ENCODE peak calls at places on chromosomes 1 and 21, in nine cellular contexts. One of them, this sample, is unnamed.
A peak's percentile ranks its signal among the peaks of the same experiment; 100 is the strongest.

GRCh38 chr1:67489643-67490042 is 59.4 kb upstream of the SERBP1 start:
- DNase-seq in KG1: no peak
- DNase-seq in kidney tubule cell: peak; percentile 25
- DNase-seq in fibroblast of lung: peak; percentile 36
- DNase-seq in HEK293T: peak; percentile 58
- DNase-seq in IMR-90: peak; percentile 15
- DNase-seq in BJ: no peak
- DNase-seq in pancreas: no peak
- DNase-seq in neural crest cell: no peak
- DNase-seq in this sample: no peak

GRCh38 chr1:29711582-29712274 is 475.4 kb downstream of the PTPRU start:
- DNase-seq in KG1: no peak
- DNase-seq in kidney tubule cell: peak; percentile 92
- DNase-seq in fibroblast of lung: peak; percentile 96
- DNase-seq in HEK293T: no peak
- DNase-seq in IMR-90: peak; percentile 78
- DNase-seq in BJ: no peak
- DNase-seq in pancreas: no peak
- DNase-seq in neural crest cell: no peak
- DNase-seq in this sample: no peak

GRCh38 chr1:54011316-54012007 is 6.5 kb downstream of the LDLRAD1 start:
- DNase-seq in KG1: no peak
- DNase-seq in kidney tubule cell: no peak
- DNase-seq in fibroblast of lung: no peak
- DNase-seq in HEK293T: no peak
- DNase-seq in IMR-90: no peak
- DNase-seq in BJ: no peak
- DNase-seq in pancreas: no peak
- DNase-seq in neural crest cell: no peak
- DNase-seq in this sample: no peak

GRCh38 chr1:107821340-107821739 is 143.6 kb downstream of the VAV3 start:
- DNase-seq in KG1: no peak
- DNase-seq in kidney tubule cell: peak; percentile 27
- DNase-seq in fibroblast of lung: no peak
- DNase-seq in HEK293T: no peak
- DNase-seq in IMR-90: no peak
- DNase-seq in BJ: no peak
- DNase-seq in pancreas: no peak
- DNase-seq in neural crest cell: no peak
- DNase-seq in this sample: no peak

GRCh38 chr21:45299864-45300785 is 12.4 kb upstream of the POFUT2 start:
- DNase-seq in KG1: no peak
- DNase-seq in kidney tubule cell: no peak
- DNase-seq in fibroblast of lung: peak; percentile 87
- DNase-seq in HEK293T: no peak
- DNase-seq in IMR-90: peak; percentile 81
- DNase-seq in BJ: no peak
- DNase-seq in pancreas: no peak
- DNase-seq in neural crest cell: no peak
- DNase-seq in this sample: no peak

GRCh38 chr1:207941664-207942063 is 30.7 kb upstream of the CD34 start:
- DNase-seq in KG1: no peak
- DNase-seq in kidney tubule cell: no peak
- DNase-seq in fibroblast of lung: peak; percentile 79
- DNase-seq in HEK293T: no peak
- DNase-seq in IMR-90: peak; percentile 50
- DNase-seq in BJ: no peak
- DNase-seq in pancreas: peak; percentile 46
- DNase-seq in neural crest cell: no peak
- DNase-seq in this sample: peak; percentile 81

GRCh38 chr1:208988811-208989222 is 594.7 kb upstream of the CAMK1G start:
- DNase-seq in KG1: peak; percentile 46
- DNase-seq in kidney tubule cell: peak; percentile 75
- DNase-seq in fibroblast of lung: peak; percentile 59
- DNase-seq in HEK293T: no peak
- DNase-seq in IMR-90: no peak
- DNase-seq in BJ: no peak
- DNase-seq in pancreas: no peak
- DNase-seq in neural crest cell: no peak
- DNase-seq in this sample: peak; percentile 24

GRCh38 chr1:69569281-69569970 is 1.7 kb downstream of the LRRC7 start:
- DNase-seq in KG1: no peak
- DNase-seq in kidney tubule cell: no peak
- DNase-seq in fibroblast of lung: peak; percentile 4
- DNase-seq in HEK293T: peak; percentile 15
- DNase-seq in IMR-90: no peak
- DNase-seq in BJ: no peak
- DNase-seq in pancreas: no peak
- DNase-seq in neural crest cell: peak; percentile 9
- DNase-seq in this sample: no peak

GRCh38 chr1:8176279-8176678 is 141.6 kb upstream of the SLC45A1 start:
- DNase-seq in KG1: no peak
- DNase-seq in kidney tubule cell: no peak
- DNase-seq in fibroblast of lung: no peak
- DNase-seq in HEK293T: no peak
- DNase-seq in IMR-90: no peak
- DNase-seq in BJ: no peak
- DNase-seq in pancreas: no peak
- DNase-seq in neural crest cell: no peak
- DNase-seq in this sample: no peak

GRCh38 chr1:171985639-171986038 is 144.3 kb downstream of the DNM3 start:
- DNase-seq in KG1: no peak
- DNase-seq in kidney tubule cell: no peak
- DNase-seq in fibroblast of lung: no peak
- DNase-seq in HEK293T: peak; percentile 25
- DNase-seq in IMR-90: no peak
- DNase-seq in BJ: no peak
- DNase-seq in pancreas: no peak
- DNase-seq in neural crest cell: peak; percentile 6
- DNase-seq in this sample: no peak

This sample was measured in mucosa of gallbladder.